ENCODE peak calls at places on chromosomes 4 and X, in five cellular contexts. I is amygdala; R is mammary epithelial cell; V is D341Med; E is naive thymus-derived CD4-positive, alpha-beta T cell. W is an unnamed sample.
A peak's percentile ranks its signal among the peaks of the same experiment; 100 is the strongest.

GRCh38 chr4:57071340-57071739 is 38.8 kb downstream of the IGFBP7 start:
- DNase-seq in I (no peak), V (no peak), R (peak; percentile 62), E (no peak), W (no peak)

GRCh38 chrX:40573763-40574162 is 7.0 kb upstream of the ATP6AP2 start:
- DNase-seq in E (no peak), V (peak; percentile 21), R (peak; percentile 14), I (no peak), W (no peak)

GRCh38 chrX:147901476-147902126 is 10.1 kb upstream of the FMR1 start:
- DNase-seq in R (no peak), V (no peak), E (no peak), I (no peak), W (no peak)

GRCh38 chrX:17375631-17376380 is 806 bp downstream of the NHS start:
- DNase-seq in R (peak; percentile 27), V (peak; percentile 55), E (no peak), I (no peak), W (peak; percentile 43)

GRCh38 chrX:129738466-129739308 is at the start of gene XPNPEP2:
- DNase-seq in I (no peak), V (no peak), R (no peak), E (no peak), W (peak; percentile 87)

GRCh38 chr4:151766691-151767090 is 5.9 kb upstream of the GATB start:
- DNase-seq in V (no peak), E (no peak), R (peak; percentile 19), I (no peak), W (no peak)

GRCh38 chrX:64976673-64977040 is 407 bp upstream of the ZC4H2 start:
- DNase-seq in E (no peak), I (no peak), V (no peak), R (no peak), W (no peak)

GRCh38 chrX:15789979-15790765 is at the start of gene ZRSR2:
- DNase-seq in I (peak; percentile 71), R (peak; percentile 90), V (peak; percentile 89), E (peak; percentile 83), W (peak; percentile 93)

GRCh38 chrX:154840856-154841255 is 6.4 kb upstream of the SMIM9 start:
- DNase-seq in R (peak; percentile 9), E (no peak), V (peak; percentile 46), I (no peak), W (peak; percentile 4)

GRCh38 chr4:22444813-22445212 is 71.1 kb downstream of the ADGRA3 start:
- DNase-seq in E (no peak), R (no peak), I (no peak), V (no peak), W (no peak)

GRCh38 chrX:39638526-39638925 is 459.2 kb downstream of the BCOR start:
- DNase-seq in I (no peak), E (no peak), R (no peak), V (no peak), W (no peak)

GRCh38 chr4:1939664-1940509 is 68.7 kb downstream of the NSD2 start:
- DNase-seq in V (no peak), R (peak; percentile 88), E (no peak), I (no peak), W (no peak)

GRCh38 chr4:119025916-119026661 is 109.5 kb upstream of the MYOZ2 start:
- DNase-seq in V (no peak), E (no peak), R (peak; percentile 84), I (no peak), W (peak; percentile 94)

GRCh38 chr4:177190995-177191568 is 118.6 kb upstream of the NEIL3 start:
- DNase-seq in E (no peak), R (peak; percentile 10), V (no peak), I (no peak), W (peak; percentile 53)

GRCh38 chrX:66005832-66006449 is 33.9 kb downstream of the VSIG4 start:
- DNase-seq in E (no peak), I (no peak), R (no peak), V (no peak), W (no peak)

W was measured in cardiac muscle cell.